ENCODE peak calls at places on chromosome 14, in nine cellular contexts. One of them, this sample, is unnamed.

GRCh38 chr14:36579573-36580140 is 2.8 kb downstream of the NKX2-8 start:
- DNase-seq in tibial nerve: no peak
- DNase-seq in ascending aorta: no peak
- DNase-seq in fibroblast of pulmonary artery: no peak
- DNase-seq in fibroblast of villous mesenchyme: no peak
- DNase-seq in upper lobe of right lung: no peak
- DNase-seq in heart right ventricle: no peak
- DNase-seq in psoas muscle: no peak
- DNase-seq in neural crest cell: no peak
- DNase-seq in this sample: no peak

GRCh38 chr14:103382375-103382774 is 2.8 kb upstream of the MARK3 start:
- DNase-seq in heart right ventricle: no peak
- DNase-seq in neural crest cell: no peak
- DNase-seq in upper lobe of right lung: no peak
- DNase-seq in tibial nerve: no peak
- DNase-seq in fibroblast of pulmonary artery: peak; percentile 77
- DNase-seq in fibroblast of villous mesenchyme: peak; percentile 97
- DNase-seq in ascending aorta: no peak
- DNase-seq in psoas muscle: no peak
- DNase-seq in this sample: no peak

GRCh38 chr14:100712490-100712889 is 14.2 kb upstream of the DLK1 start:
- DNase-seq in tibial nerve: no peak
- DNase-seq in upper lobe of right lung: no peak
- DNase-seq in neural crest cell: no peak
- DNase-seq in fibroblast of villous mesenchyme: no peak
- DNase-seq in heart right ventricle: no peak
- DNase-seq in ascending aorta: no peak
- DNase-seq in psoas muscle: no peak
- DNase-seq in fibroblast of pulmonary artery: no peak
- DNase-seq in this sample: no peak

GRCh38 chr14:67853748-67854147 is 34.2 kb downstream of the RAD51B start:
- DNase-seq in heart right ventricle: no peak
- DNase-seq in tibial nerve: no peak
- DNase-seq in psoas muscle: no peak
- DNase-seq in fibroblast of pulmonary artery: no peak
- DNase-seq in fibroblast of villous mesenchyme: no peak
- DNase-seq in neural crest cell: no peak
- DNase-seq in ascending aorta: no peak
- DNase-seq in upper lobe of right lung: no peak
- DNase-seq in this sample: no peak

GRCh38 chr14:99231850-99232401 is 40.1 kb downstream of the BCL11B start:
- DNase-seq in heart right ventricle: no peak
- DNase-seq in ascending aorta: no peak
- DNase-seq in fibroblast of villous mesenchyme: no peak
- DNase-seq in neural crest cell: peak; percentile 25
- DNase-seq in fibroblast of pulmonary artery: no peak
- DNase-seq in upper lobe of right lung: no peak
- DNase-seq in psoas muscle: no peak
- DNase-seq in tibial nerve: no peak
- DNase-seq in this sample: peak; percentile 65

GRCh38 chr14:79972230-79972629 is 239.1 kb downstream of the DIO2 start:
- DNase-seq in ascending aorta: no peak
- DNase-seq in tibial nerve: no peak
- DNase-seq in heart right ventricle: no peak
- DNase-seq in upper lobe of right lung: no peak
- DNase-seq in fibroblast of villous mesenchyme: no peak
- DNase-seq in fibroblast of pulmonary artery: no peak
- DNase-seq in psoas muscle: no peak
- DNase-seq in neural crest cell: no peak
- DNase-seq in this sample: no peak

GRCh38 chr14:80215756-80216581 is 4.7 kb upstream of the DIO2 start:
- DNase-seq in ascending aorta: no peak
- DNase-seq in psoas muscle: peak; percentile 34
- DNase-seq in heart right ventricle: peak; percentile 66
- DNase-seq in fibroblast of pulmonary artery: peak; percentile 24
- DNase-seq in tibial nerve: peak; percentile 60
- DNase-seq in fibroblast of villous mesenchyme: no peak
- DNase-seq in neural crest cell: no peak
- DNase-seq in upper lobe of right lung: no peak
- DNase-seq in this sample: no peak

GRCh38 chr14:51219473-51220448 is 20.3 kb upstream of the TMX1 start:
- DNase-seq in ascending aorta: no peak
- DNase-seq in neural crest cell: no peak
- DNase-seq in fibroblast of villous mesenchyme: peak; percentile 57
- DNase-seq in fibroblast of pulmonary artery: peak; percentile 66
- DNase-seq in psoas muscle: no peak
- DNase-seq in heart right ventricle: no peak
- DNase-seq in upper lobe of right lung: no peak
- DNase-seq in tibial nerve: peak; percentile 44
- DNase-seq in this sample: no peak

GRCh38 chr14:22432348-22432976 is 156.6 kb downstream of the DAD1 start:
- DNase-seq in neural crest cell: no peak
- DNase-seq in fibroblast of villous mesenchyme: peak; percentile 98
- DNase-seq in upper lobe of right lung: no peak
- DNase-seq in psoas muscle: no peak
- DNase-seq in ascending aorta: no peak
- DNase-seq in heart right ventricle: peak; percentile 66
- DNase-seq in fibroblast of pulmonary artery: peak; percentile 98
- DNase-seq in tibial nerve: peak; percentile 52
- DNase-seq in this sample: no peak

GRCh38 chr14:38536376-38537038 is 280.6 kb upstream of the CLEC14A start:
- DNase-seq in fibroblast of pulmonary artery: peak; percentile 11
- DNase-seq in heart right ventricle: no peak
- DNase-seq in upper lobe of right lung: no peak
- DNase-seq in tibial nerve: no peak
- DNase-seq in neural crest cell: no peak
- DNase-seq in ascending aorta: no peak
- DNase-seq in fibroblast of villous mesenchyme: no peak
- DNase-seq in psoas muscle: no peak
- DNase-seq in this sample: no peak

GRCh38 chr14:102655154-102655553 is 62.7 kb downstream of the RCOR1 start:
- DNase-seq in ascending aorta: no peak
- DNase-seq in fibroblast of villous mesenchyme: no peak
- DNase-seq in fibroblast of pulmonary artery: peak; percentile 78
- DNase-seq in neural crest cell: no peak
- DNase-seq in heart right ventricle: no peak
- DNase-seq in psoas muscle: no peak
- DNase-seq in tibial nerve: no peak
- DNase-seq in upper lobe of right lung: no peak
- DNase-seq in this sample: no peak

GRCh38 chr14:101654051-101654450 is 92.8 kb downstream of the DIO3 start:
- DNase-seq in psoas muscle: no peak
- DNase-seq in ascending aorta: no peak
- DNase-seq in heart right ventricle: no peak
- DNase-seq in neural crest cell: no peak
- DNase-seq in upper lobe of right lung: no peak
- DNase-seq in fibroblast of villous mesenchyme: no peak
- DNase-seq in tibial nerve: no peak
- DNase-seq in fibroblast of pulmonary artery: no peak
- DNase-seq in this sample: no peak

GRCh38 chr14:96212140-96212539 is 7.5 kb downstream of the BDKRB2 start:
- DNase-seq in fibroblast of villous mesenchyme: no peak
- DNase-seq in heart right ventricle: no peak
- DNase-seq in tibial nerve: no peak
- DNase-seq in psoas muscle: no peak
- DNase-seq in upper lobe of right lung: no peak
- DNase-seq in fibroblast of pulmonary artery: no peak
- DNase-seq in ascending aorta: no peak
- DNase-seq in neural crest cell: no peak
- DNase-seq in this sample: no peak

GRCh38 chr14:55074662-55075061 is 23.2 kb downstream of the MAPK1IP1L start:
- DNase-seq in psoas muscle: no peak
- DNase-seq in fibroblast of pulmonary artery: no peak
- DNase-seq in tibial nerve: no peak
- DNase-seq in fibroblast of villous mesenchyme: peak; percentile 43
- DNase-seq in ascending aorta: no peak
- DNase-seq in neural crest cell: no peak
- DNase-seq in upper lobe of right lung: no peak
- DNase-seq in heart right ventricle: no peak
- DNase-seq in this sample: no peak

GRCh38 chr14:73100334-73100733 is 36.0 kb upstream of the PSEN1 start:
- DNase-seq in psoas muscle: no peak
- DNase-seq in fibroblast of pulmonary artery: no peak
- DNase-seq in ascending aorta: no peak
- DNase-seq in heart right ventricle: no peak
- DNase-seq in tibial nerve: no peak
- DNase-seq in fibroblast of villous mesenchyme: no peak
- DNase-seq in neural crest cell: no peak
- DNase-seq in upper lobe of right lung: no peak
- DNase-seq in this sample: no peak

GRCh38 chr14:23053426-23053825 is 3.9 kb downstream of the CDH24 start:
- DNase-seq in upper lobe of right lung: peak; percentile 53
- DNase-seq in heart right ventricle: no peak
- DNase-seq in psoas muscle: no peak
- DNase-seq in tibial nerve: no peak
- DNase-seq in fibroblast of pulmonary artery: no peak
- DNase-seq in neural crest cell: no peak
- DNase-seq in fibroblast of villous mesenchyme: no peak
- DNase-seq in ascending aorta: no peak
- DNase-seq in this sample: no peak

GRCh38 chr14:56650977-56651376 is 71.4 kb downstream of the TMEM260 start:
- DNase-seq in heart right ventricle: no peak
- DNase-seq in fibroblast of pulmonary artery: no peak
- DNase-seq in fibroblast of villous mesenchyme: no peak
- DNase-seq in upper lobe of right lung: no peak
- DNase-seq in ascending aorta: no peak
- DNase-seq in neural crest cell: no peak
- DNase-seq in psoas muscle: no peak
- DNase-seq in tibial nerve: no peak
- DNase-seq in this sample: no peak

GRCh38 chr14:45359766-45360165 is 106.8 kb upstream of the MIS18BP1 start:
- DNase-seq in fibroblast of pulmonary artery: no peak
- DNase-seq in heart right ventricle: no peak
- DNase-seq in tibial nerve: no peak
- DNase-seq in ascending aorta: no peak
- DNase-seq in psoas muscle: no peak
- DNase-seq in fibroblast of villous mesenchyme: no peak
- DNase-seq in neural crest cell: no peak
- DNase-seq in upper lobe of right lung: no peak
- DNase-seq in this sample: no peak

GRCh38 chr14:50038398-50039119 is 77.8 kb downstream of the VCPKMT start:
- DNase-seq in fibroblast of villous mesenchyme: peak; percentile 77
- DNase-seq in neural crest cell: no peak
- DNase-seq in heart right ventricle: no peak
- DNase-seq in ascending aorta: no peak
- DNase-seq in psoas muscle: peak; percentile 39
- DNase-seq in fibroblast of pulmonary artery: peak; percentile 75
- DNase-seq in upper lobe of right lung: no peak
- DNase-seq in tibial nerve: no peak
- DNase-seq in this sample: no peak

GRCh38 chr14:58641509-58641908 is 3.7 kb downstream of the DACT1 start:
- DNase-seq in psoas muscle: no peak
- DNase-seq in heart right ventricle: no peak
- DNase-seq in tibial nerve: no peak
- DNase-seq in ascending aorta: no peak
- DNase-seq in fibroblast of pulmonary artery: no peak
- DNase-seq in fibroblast of villous mesenchyme: no peak
- DNase-seq in neural crest cell: no peak
- DNase-seq in upper lobe of right lung: no peak
- DNase-seq in this sample: no peak
- TF ChIP-seq CTCF in psoas muscle: no peak
- TF ChIP-seq CTCF in heart right ventricle: no peak
- TF ChIP-seq CTCF in tibial nerve: no peak
- TF ChIP-seq CTCF in ascending aorta: no peak
- TF ChIP-seq CTCF in fibroblast of pulmonary artery: peak; percentile 14
- TF ChIP-seq CTCF in fibroblast of villous mesenchyme: peak; percentile 16
- TF ChIP-seq CTCF in neural crest cell: no peak
- TF ChIP-seq CTCF in upper lobe of right lung: no peak
- TF ChIP-seq CTCF in this sample: peak; percentile 26

DNA sequence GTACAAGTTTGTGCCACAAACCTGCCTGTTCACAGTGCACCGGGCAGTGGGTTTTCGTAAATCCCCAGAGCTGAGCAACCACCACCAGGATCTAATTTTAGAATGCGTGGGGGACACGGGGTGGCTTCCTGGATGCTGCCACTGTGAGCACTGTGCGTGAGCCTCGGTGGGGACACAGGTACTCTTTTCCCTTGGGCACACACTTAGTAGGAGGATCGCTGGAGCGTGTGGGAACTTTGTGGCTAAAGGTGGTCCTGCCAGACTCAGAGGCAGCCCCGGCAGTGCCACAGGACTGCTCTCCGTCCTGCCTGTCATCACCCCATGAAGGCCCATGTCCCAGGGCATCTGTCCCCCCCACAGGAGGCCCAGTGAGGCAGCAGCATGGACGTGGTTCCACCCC is 21.1 kb downstream of the BTBD6 start:
- DNase-seq in ascending aorta: no peak
- DNase-seq in fibroblast of pulmonary artery: no peak
- DNase-seq in fibroblast of villous mesenchyme: no peak
- DNase-seq in heart right ventricle: no peak
- DNase-seq in psoas muscle: no peak
- DNase-seq in upper lobe of right lung: no peak
- DNase-seq in tibial nerve: no peak
- DNase-seq in neural crest cell: no peak
- DNase-seq in this sample: no peak
- TF ChIP-seq CTCF in ascending aorta: no peak
- TF ChIP-seq CTCF in fibroblast of pulmonary artery: no peak
- TF ChIP-seq CTCF in fibroblast of villous mesenchyme: no peak
- TF ChIP-seq CTCF in heart right ventricle: no peak
- TF ChIP-seq CTCF in psoas muscle: no peak
- TF ChIP-seq CTCF in upper lobe of right lung: no peak
- TF ChIP-seq CTCF in tibial nerve: no peak
- TF ChIP-seq CTCF in neural crest cell: no peak
- TF ChIP-seq CTCF in this sample: no peak

DNA sequence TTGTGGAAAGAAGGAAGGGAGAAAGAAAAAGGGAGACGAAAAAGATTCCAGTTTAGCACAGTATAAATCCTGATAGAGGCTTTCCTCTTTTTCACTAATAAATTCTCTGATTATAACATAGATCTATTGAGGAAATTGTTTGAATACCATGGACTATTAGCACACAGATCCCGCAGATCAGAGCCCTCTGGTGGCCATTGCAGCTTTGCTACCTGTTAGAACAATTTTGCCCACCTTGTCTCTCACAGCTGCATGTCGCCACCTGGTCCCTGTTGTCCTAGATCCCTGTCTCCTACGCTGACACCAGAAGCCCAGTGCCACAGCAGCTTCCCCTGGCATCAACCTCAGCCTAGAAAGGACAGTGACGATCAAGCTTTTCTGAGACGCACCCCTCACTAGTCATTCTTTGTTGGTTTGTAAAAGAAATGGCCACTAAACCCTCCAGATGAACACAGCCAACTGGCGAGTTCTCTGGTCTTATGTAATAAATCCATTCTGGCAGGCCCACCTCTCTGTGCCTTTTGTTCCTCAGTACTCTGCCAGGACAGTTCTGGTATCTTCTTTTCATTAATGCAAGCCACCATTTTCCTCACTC is 9.9 kb downstream of the GPHB5 start:
- DNase-seq in fibroblast of pulmonary artery: peak; percentile 47
- DNase-seq in neural crest cell: no peak
- DNase-seq in ascending aorta: no peak
- DNase-seq in fibroblast of villous mesenchyme: peak; percentile 5
- DNase-seq in heart right ventricle: no peak
- DNase-seq in psoas muscle: no peak
- DNase-seq in tibial nerve: no peak
- DNase-seq in upper lobe of right lung: no peak
- DNase-seq in this sample: peak; percentile 41
- TF ChIP-seq CTCF in fibroblast of pulmonary artery: peak; percentile 71
- TF ChIP-seq CTCF in neural crest cell: peak; percentile 70
- TF ChIP-seq CTCF in ascending aorta: peak; percentile 15
- TF ChIP-seq CTCF in fibroblast of villous mesenchyme: peak; percentile 47
- TF ChIP-seq CTCF in heart right ventricle: peak; percentile 49
- TF ChIP-seq CTCF in psoas muscle: peak; percentile 13
- TF ChIP-seq CTCF in tibial nerve: no peak
- TF ChIP-seq CTCF in upper lobe of right lung: peak; percentile 48
- TF ChIP-seq CTCF in this sample: peak; percentile 44

GRCh38 chr14:90815817-90816662 is at the start of gene TTC7B:
- DNase-seq in tibial nerve: no peak
- DNase-seq in fibroblast of pulmonary artery: peak; percentile 44
- DNase-seq in psoas muscle: peak; percentile 57
- DNase-seq in fibroblast of villous mesenchyme: no peak
- DNase-seq in heart right ventricle: no peak
- DNase-seq in neural crest cell: peak; percentile 42
- DNase-seq in upper lobe of right lung: peak; percentile 76
- DNase-seq in ascending aorta: no peak
- DNase-seq in this sample: peak; percentile 84
- TF ChIP-seq CTCF in tibial nerve: no peak
- TF ChIP-seq CTCF in fibroblast of pulmonary artery: no peak
- TF ChIP-seq CTCF in psoas muscle: peak; percentile 35
- TF ChIP-seq CTCF in fibroblast of villous mesenchyme: no peak
- TF ChIP-seq CTCF in heart right ventricle: peak; percentile 11
- TF ChIP-seq CTCF in neural crest cell: peak; percentile 37
- TF ChIP-seq CTCF in upper lobe of right lung: no peak
- TF ChIP-seq CTCF in ascending aorta: peak; percentile 45
- TF ChIP-seq CTCF in this sample: no peak